ENCODE peak calls at places on chromosome 9, in five cellular contexts. U is IMR-90, T is neuronal stem cell, J is mesenchymal stem cell, Z is H9. F is an unnamed sample.

GRCh38 chr9:74443036-74443750 is 53.9 kb upstream of the RORB start:
- DNase-seq in U (no peak), T (no peak), J (no peak), Z (no peak), F (no peak)

GRCh38 chr9:2012347-2012746 is 2.8 kb upstream of the SMARCA2 start:
- DNase-seq in U (no peak), T (no peak), J (no peak), Z (no peak), F (no peak)

GRCh38 chr9:108142504-108143201 is 653.1 kb upstream of the KLF4 start:
- DNase-seq in U (peak), T (peak), J (peak), Z (peak), F (peak)

GRCh38 chr9:72140582-72140981 is 8.7 kb upstream of the GDA start:
- DNase-seq in U (no peak), T (no peak), J (no peak), Z (no peak), F (peak)

GRCh38 chr9:129626944-129627297 is 958 bp downstream of the NTMT1 start:
- DNase-seq in U (peak), T (no peak), J (peak), Z (no peak), F (peak)

GRCh38 chr9:90053027-90053426 is 448.2 kb downstream of the GADD45G start:
- DNase-seq in U (no peak), T (no peak), J (no peak), Z (peak), F (peak)

GRCh38 chr9:119368681-119369581 is at the start of gene BRINP1:
- DNase-seq in U (no peak), T (peak), J (peak), Z (peak), F (no peak)

GRCh38 chr9:113454914-113455761 is 8.4 kb upstream of the RGS3 start:
- DNase-seq in U (peak), T (no peak), J (peak), Z (no peak), F (peak)

GRCh38 chr9:82621446-82621845 is 441.5 kb downstream of the RASEF start:
- DNase-seq in U (peak), T (no peak), J (peak), Z (no peak), F (no peak)

GRCh38 chr9:86141843-86142242 is 42.5 kb upstream of the GOLM1 start:
- DNase-seq in U (no peak), T (no peak), J (no peak), Z (no peak), F (no peak)

GRCh38 chr9:129347323-129348120 is 169.5 kb upstream of the IER5L start:
- DNase-seq in U (peak), T (no peak), J (peak), Z (no peak), F (no peak)

GRCh38 chr9:100104314-100104713 is 5.3 kb downstream of the INVS start:
- DNase-seq in U (peak), T (no peak), J (no peak), Z (no peak), F (peak)

GRCh38 chr9:126569036-126569435 is 44.7 kb upstream of the LMX1B start:
- DNase-seq in U (no peak), T (no peak), J (no peak), Z (no peak), F (peak)

GRCh38 chr9:21465859-21466518 is 16.1 kb downstream of the IFNE start:
- DNase-seq in U (peak), T (peak), J (peak), Z (no peak), F (peak)

GRCh38 chr9:34170252-34170915 is 8.5 kb upstream of the UBAP1 start:
- DNase-seq in U (no peak), T (no peak), J (no peak), Z (no peak), F (no peak)

GRCh38 chr9:76634356-76635054 is 129.7 kb upstream of the PCA3 start:
- DNase-seq in U (peak), T (no peak), J (peak), Z (no peak), F (no peak)

GRCh38 chr9:85264695-85265094 is 477.1 kb downstream of the AGTPBP1 start:
- DNase-seq in U (no peak), T (no peak), J (no peak), Z (no peak), F (no peak)

GRCh38 chr9:125631391-125632085 is 75.5 kb downstream of the MAPKAP1 start:
- DNase-seq in U (peak), T (no peak), J (peak), Z (no peak), F (peak)

GRCh38 chr9:110752766-110753165 is 84.2 kb downstream of the MUSK start:
- DNase-seq in U (peak), T (no peak), J (peak), Z (no peak), F (peak)

GRCh38 chr9:114538241-114538640 is 33.0 kb upstream of the WHRN start:
- DNase-seq in U (no peak), T (no peak), J (no peak), Z (peak), F (peak)

GRCh38 chr9:3028535-3028934 is 184.6 kb upstream of the PUM3 start:
- DNase-seq in U (no peak), T (no peak), J (no peak), Z (no peak), F (no peak)

GRCh38 chr9:109369285-109369684 is 48.4 kb upstream of the EPB41L4B start:
- DNase-seq in U (no peak), T (no peak), J (no peak), Z (no peak), F (no peak)

GRCh38 chr9:16784002-16784401 is 86.5 kb downstream of the BNC2 start:
- DNase-seq in U (no peak), T (no peak), J (no peak), Z (no peak), F (no peak)

GRCh38 chr9:75238311-75238976 is 150.1 kb downstream of the OSTF1 start:
- DNase-seq in U (peak), T (peak), J (peak), Z (peak), F (peak)

GRCh38 chr9:20618361-20618799 is 3.9 kb downstream of the MLLT3 start:
- DNase-seq in U (peak), T (no peak), J (peak), Z (no peak), F (no peak)

GRCh38 chr9:109064963-109065701 is 51.8 kb upstream of the CTNNAL1 start:
- DNase-seq in U (peak), T (no peak), J (peak), Z (no peak), F (peak)

GRCh38 chr9:88782931-88783451 is 208.3 kb upstream of the S1PR3 start:
- DNase-seq in U (peak), T (peak), J (no peak), Z (no peak), F (no peak)

GRCh38 chr9:69877852-69878507 is 57.4 kb downstream of the CFAP95 start:
- DNase-seq in U (peak), T (no peak), J (peak), Z (no peak), F (peak)

GRCh38 chr9:114532561-114533237 is 27.4 kb upstream of the WHRN start:
- DNase-seq in U (no peak), T (no peak), J (no peak), Z (no peak), F (no peak)

GRCh38 chr9:83978992-83979811 is 813 bp downstream of the HNRNPK start:
- DNase-seq in U (peak), T (peak), J (peak), Z (peak), F (peak)

GRCh38 chr9:83563360-83563759 is 25.2 kb upstream of the FRMD3 start:
- DNase-seq in U (no peak), T (no peak), J (no peak), Z (no peak), F (no peak)

GRCh38 chr9:76365028-76365427 is 29.2 kb downstream of the RFK start:
- DNase-seq in U (peak), T (peak), J (no peak), Z (no peak), F (peak)

GRCh38 chr9:7298123-7298522 is 501.5 kb downstream of the DMAC1 start:
- DNase-seq in U (no peak), T (no peak), J (no peak), Z (no peak), F (no peak)

DNA sequence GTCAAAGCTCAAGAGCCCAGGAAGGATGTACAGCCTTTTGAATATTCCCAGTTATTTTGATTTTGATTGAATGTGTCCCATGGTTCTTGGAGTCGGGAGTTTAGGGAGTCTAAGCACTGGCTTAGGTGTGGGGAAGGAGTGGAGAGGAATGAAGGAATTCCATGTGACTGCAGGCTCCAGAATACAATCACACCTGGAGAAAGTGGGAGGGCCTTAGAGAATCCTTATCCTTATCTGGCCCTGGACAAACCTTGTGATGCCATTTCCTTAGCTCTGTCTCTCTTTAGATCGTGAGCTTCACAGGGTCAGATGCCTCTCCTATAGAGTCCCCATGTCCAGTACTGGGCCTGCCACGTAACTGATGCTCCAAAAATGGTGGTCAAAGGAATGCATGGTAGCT is 4.2 kb upstream of the EEIG1 start:
- DNase-seq in U (no peak), T (no peak), J (no peak), Z (no peak), F (no peak)
- H4K91ac ChIP-seq in U (no peak), T (no peak), J (no peak), Z (no peak), F (no peak)

GRCh38 chr9:79195904-79196303 is 375.9 kb upstream of the TLE4 start:
- DNase-seq in U (peak), T (no peak), J (peak), Z (no peak), F (no peak)

GRCh38 chr9:79196606-79197005 is 375.2 kb upstream of the TLE4 start:
- DNase-seq in U (peak), T (no peak), J (peak), Z (no peak), F (no peak)

GRCh38 chr9:79189511-79189924 is 382.2 kb upstream of the TLE4 start:
- DNase-seq in U (peak), T (no peak), J (peak), Z (no peak), F (no peak)

GRCh38 chr9:79193001-79193400 is 378.8 kb upstream of the TLE4 start:
- DNase-seq in U (peak), T (no peak), J (no peak), Z (no peak), F (peak)

DNA sequence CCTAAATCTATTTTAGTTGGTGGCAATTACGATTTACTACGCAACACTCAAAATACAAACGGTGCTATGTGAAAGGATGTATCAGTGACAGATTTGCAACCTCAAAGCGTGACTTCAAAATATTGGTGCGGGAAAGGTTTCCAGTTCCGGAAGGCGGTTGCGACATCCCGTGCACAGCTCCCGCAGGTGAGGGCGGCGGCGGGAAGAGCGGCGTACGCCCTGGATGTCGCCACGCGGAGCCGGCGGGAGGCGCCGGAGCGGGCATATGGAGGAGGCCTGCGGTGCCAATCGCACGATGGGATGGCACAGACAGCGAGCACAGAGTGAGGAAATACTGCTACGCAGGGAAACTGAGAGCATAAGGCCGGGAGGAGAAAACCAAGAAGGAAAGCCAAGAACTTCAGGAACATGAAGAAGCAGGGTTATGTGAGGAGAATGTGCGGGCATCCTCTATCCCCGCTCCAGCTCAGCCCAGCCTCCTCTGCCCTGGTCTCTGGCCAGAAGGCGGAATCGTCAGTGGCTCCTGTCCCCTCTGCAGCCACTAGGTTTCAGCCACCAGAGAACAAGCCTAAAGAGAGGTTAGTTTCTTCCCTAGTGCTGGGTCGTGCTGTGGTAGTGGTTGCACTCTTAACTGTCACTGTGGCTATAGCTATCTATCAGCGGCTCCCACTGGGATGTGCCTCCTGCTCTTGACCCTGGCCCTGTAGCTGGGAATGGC is 378.1 kb upstream of the TLE4 start:
- DNase-seq in U (no peak), T (no peak), J (no peak), Z (peak), F (peak)
- H4K91ac ChIP-seq in U (peak), T (no peak), J (no peak), Z (no peak), F (no peak)

GRCh38 chr9:122348791-122349190 is 22.0 kb upstream of the PTGS1 start:
- DNase-seq in U (no peak), T (no peak), J (no peak), Z (no peak), F (no peak)
- H4K91ac ChIP-seq in U (no peak), T (no peak), J (no peak), Z (no peak), F (no peak)

GRCh38 chr9:135326633-135327152 is 152.9 kb upstream of the PPP1R26 start:
- DNase-seq in U (no peak), T (no peak), J (no peak), Z (no peak), F (no peak)
- H4K91ac ChIP-seq in U (no peak), T (no peak), J (no peak), Z (no peak), F (no peak)

DNA sequence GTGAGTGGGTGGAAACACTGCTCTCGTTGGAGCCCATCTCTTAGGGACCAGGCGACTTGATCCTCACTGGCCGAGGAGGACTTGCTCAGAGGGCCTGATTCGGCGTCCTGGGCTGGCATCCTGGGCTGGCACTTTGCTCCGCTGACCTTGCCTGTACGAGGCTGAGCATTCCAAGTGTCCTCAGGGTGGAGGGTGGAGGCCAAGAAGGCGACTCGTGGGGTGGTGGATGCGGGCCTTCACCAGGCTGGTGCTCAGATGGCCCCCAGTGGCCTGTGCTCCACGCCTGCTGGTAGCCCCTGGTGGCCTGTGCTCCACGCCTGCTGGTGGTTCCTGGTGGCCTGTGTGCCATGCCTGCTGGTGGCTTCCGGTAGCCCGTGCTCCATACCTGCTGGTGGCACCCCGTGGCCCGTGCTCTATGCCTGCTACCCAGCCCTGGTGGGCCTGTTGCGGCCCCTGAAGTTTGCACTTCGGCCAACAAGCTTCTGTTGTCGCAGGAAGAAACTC is 42.9 kb downstream of the PHF2 start:
- DNase-seq in U (no peak), T (no peak), J (no peak), Z (peak), F (no peak)
- H4K91ac ChIP-seq in U (no peak), T (no peak), J (peak), Z (no peak), F (no peak)

GRCh38 chr9:98807070-98807810 is at the start of gene GALNT12:
- DNase-seq in U (no peak), T (no peak), J (no peak), Z (peak), F (no peak)

GRCh38 chr9:98808411-98808815 is 943 bp downstream of the GALNT12 start:
- DNase-seq in U (no peak), T (no peak), J (no peak), Z (no peak), F (no peak)

GRCh38 chr9:98808879-98809278 is 1.4 kb downstream of the GALNT12 start:
- DNase-seq in U (no peak), T (no peak), J (no peak), Z (no peak), F (no peak)

GRCh38 chr9:98806394-98807069 is 938 bp upstream of the GALNT12 start:
- DNase-seq in U (peak), T (no peak), J (no peak), Z (no peak), F (peak)

GRCh38 chr9:98807811-98808195 is 333 bp downstream of the GALNT12 start:
- DNase-seq in U (no peak), T (no peak), J (peak), Z (no peak), F (no peak)
- H4K91ac ChIP-seq in U (no peak), T (no peak), J (no peak), Z (no peak), F (no peak)

GRCh38 chr9:135991771-135992170 is 30.6 kb upstream of the UBAC1 start:
- DNase-seq in U (no peak), T (no peak), J (no peak), Z (no peak), F (no peak)

GRCh38 chr9:135992486-135993408 is 31.6 kb upstream of the UBAC1 start:
- DNase-seq in U (peak), T (peak), J (peak), Z (peak), F (no peak)

GRCh38 chr9:135993840-135994776 is 32.9 kb upstream of the UBAC1 start:
- DNase-seq in U (no peak), T (no peak), J (no peak), Z (peak), F (no peak)

GRCh38 chr9:135995816-135996215 is 34.6 kb upstream of the UBAC1 start:
- DNase-seq in U (no peak), T (no peak), J (no peak), Z (no peak), F (peak)

DNA sequence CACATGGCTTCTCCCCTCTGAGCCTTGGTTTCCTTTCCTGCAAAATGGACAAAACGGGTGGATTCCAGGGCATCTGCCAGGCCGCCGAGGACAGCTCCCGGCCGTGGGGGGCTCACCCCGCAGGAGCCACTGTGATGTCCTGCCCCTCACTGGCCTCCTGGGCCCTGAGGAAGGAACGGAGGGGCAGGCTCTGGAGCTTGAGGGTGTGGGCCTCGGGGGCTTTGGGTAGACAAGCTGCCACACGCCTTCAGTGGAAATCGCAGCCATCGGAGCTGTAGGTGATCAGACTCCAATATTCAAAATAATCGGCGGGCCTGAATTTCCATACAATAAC is 32.2 kb upstream of the UBAC1 start:
- DNase-seq in U (no peak), T (no peak), J (no peak), Z (no peak), F (no peak)
- H4K91ac ChIP-seq in U (peak), T (no peak), J (peak), Z (no peak), F (peak)

GRCh38 chr9:95116002-95116819 is 201.3 kb downstream of the FANCC start:
- DNase-seq in U (no peak), T (no peak), J (no peak), Z (no peak), F (peak)
- H4K91ac ChIP-seq in U (no peak), T (no peak), J (no peak), Z (no peak), F (no peak)

DNA sequence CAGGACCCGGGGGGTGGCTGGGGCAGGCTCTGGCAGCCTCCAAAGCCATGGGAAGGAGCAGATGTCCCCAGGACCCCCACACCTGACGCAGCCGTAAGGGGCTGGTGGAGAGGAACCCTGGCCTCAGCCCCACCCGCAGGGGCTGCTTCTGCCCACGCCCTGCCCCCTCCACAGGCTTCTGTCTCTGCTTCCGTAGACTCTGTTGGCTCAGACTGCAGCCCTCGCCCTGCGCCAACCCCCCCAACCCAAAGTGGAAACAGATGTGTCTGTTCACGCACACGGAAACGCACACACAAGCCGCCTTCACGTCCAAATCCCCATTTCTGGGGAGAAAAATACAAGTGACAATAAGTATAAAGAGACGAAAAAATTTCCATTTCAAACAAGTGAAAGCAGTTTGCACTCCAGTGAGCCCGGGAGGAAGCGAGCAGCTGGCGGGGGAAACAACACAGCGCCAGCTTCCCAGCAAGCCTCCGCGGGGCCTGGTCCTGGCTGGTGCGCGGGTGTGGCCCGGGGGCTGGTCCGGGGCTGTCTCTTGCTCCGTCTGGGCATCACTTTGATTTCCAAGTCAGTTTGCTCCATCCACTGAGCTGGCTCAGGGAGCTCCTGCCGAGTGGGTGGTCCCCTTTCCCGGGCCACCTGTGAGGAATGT is 32.6 kb upstream of the RXRA start:
- DNase-seq in U (no peak), T (peak), J (no peak), Z (no peak), F (no peak)
- H4K91ac ChIP-seq in U (no peak), T (peak), J (no peak), Z (no peak), F (no peak)

GRCh38 chr9:87375397-87376073 is 122.1 kb upstream of the DAPK1 start:
- DNase-seq in U (no peak), T (no peak), J (no peak), Z (no peak), F (peak)
- H4K91ac ChIP-seq in U (no peak), T (no peak), J (no peak), Z (no peak), F (no peak)

F was measured in trophoblast cell.